ENCODE peak calls at places on chromosomes 1 and 21, in six cellular contexts. E is iris pigment epithelial cell; K is HepG2; M is effector CD4-positive, alpha-beta T cell; N is HS-27A; J is stimulated activated CD8-positive, alpha-beta memory T cell treated with anti-CD3 and anti-CD28 coated beads, Interleukin-4, amount 100 ng/mL, for 1 hour. F is an unnamed sample.

GRCh38 chr21:46570631-46571030 is 34.3 kb downstream of the S100B start:
- DNase-seq in E (no peak), K (no peak), M (no peak), N (no peak), J (no peak), F (no peak)

GRCh38 chr1:70656371-70656770 is 245.3 kb downstream of the CTH start:
- DNase-seq in E (no peak), K (no peak), M (no peak), N (no peak), J (no peak), F (no peak)

GRCh38 chr1:153513023-153513422 is 22.8 kb downstream of the S100A6 start:
- DNase-seq in E (no peak), K (no peak), M (no peak), N (no peak), J (no peak), F (no peak)

GRCh38 chr1:236808564-236809130 is 13.6 kb downstream of the MTR start:
- DNase-seq in E (peak), K (peak), M (no peak), N (no peak), J (no peak), F (peak)

GRCh38 chr1:8239306-8240023 is 78.4 kb upstream of the SLC45A1 start:
- DNase-seq in E (peak), K (peak), M (no peak), N (no peak), J (no peak), F (peak)

GRCh38 chr1:225709101-225709500 is 56.2 kb upstream of the ENAH start:
- DNase-seq in E (no peak), K (peak), M (no peak), N (no peak), J (no peak), F (no peak)

GRCh38 chr1:109397451-109398342 is at the start of gene SORT1:
- DNase-seq in E (peak), K (peak), M (peak), N (no peak), J (peak), F (peak)

GRCh38 chr1:191398551-191398950 is 759.7 kb upstream of the RGS18 start:
- DNase-seq in E (no peak), K (no peak), M (no peak), N (no peak), J (no peak), F (no peak)

GRCh38 chr1:40630488-40631223 is 34.8 kb downstream of the RIMS3 start:
- DNase-seq in E (peak), K (peak), M (no peak), N (no peak), J (no peak), F (peak)

GRCh38 chr1:64569376-64569775 is 99.4 kb downstream of the CACHD1 start:
- DNase-seq in E (peak), K (no peak), M (no peak), N (no peak), J (no peak), F (peak)

GRCh38 chr1:86515597-86515996 is 31.3 kb upstream of the CLCA4 start:
- DNase-seq in E (no peak), K (peak), M (no peak), N (no peak), J (no peak), F (peak)